ENCODE peak calls at places on chromosomes 6 and 20, in seven cellular contexts. F, S, I, D, X, Z and J are unnamed samples.

GRCh38 chr20:45118028-45118427 is 3.1 kb upstream of the WFDC5 start:
- DNase-seq in F (no peak), S (no peak), I (no peak), D (no peak), X (no peak), Z (no peak), J (no peak)

GRCh38 chr6:158611600-158612041 is 32.9 kb downstream of the DYNLT1 start:
- DNase-seq in F (no peak), S (peak), I (no peak), D (peak), X (no peak), Z (peak), J (no peak)

GRCh38 chr6:154721460-154721859 is 11.8 kb upstream of the SCAF8 start:
- DNase-seq in F (no peak), S (no peak), I (no peak), D (no peak), X (no peak), Z (no peak), J (no peak)

GRCh38 chr6:77633471-77633870 is 19.4 kb upstream of the MEI4 start:
- DNase-seq in F (no peak), S (no peak), I (no peak), D (no peak), X (no peak), Z (no peak), J (no peak)

GRCh38 chr6:38514399-38514798 is 125.3 kb downstream of the BTBD9 start:
- DNase-seq in F (no peak), S (no peak), I (no peak), D (no peak), X (no peak), Z (no peak), J (no peak)

GRCh38 chr6:33692078-33692759 is 19.3 kb downstream of the UQCC2 start:
- DNase-seq in F (no peak), S (peak), I (no peak), D (no peak), X (no peak), Z (peak), J (no peak)

GRCh38 chr6:35754452-35755321 is 17.9 kb downstream of the ARMC12 start:
- DNase-seq in F (no peak), S (no peak), I (no peak), D (no peak), X (no peak), Z (no peak), J (no peak)

GRCh38 chr20:38725458-38725958 is 1.2 kb downstream of the SLC32A1 start:
- DNase-seq in F (no peak), S (no peak), I (peak), D (no peak), X (no peak), Z (no peak), J (no peak)

DNA sequence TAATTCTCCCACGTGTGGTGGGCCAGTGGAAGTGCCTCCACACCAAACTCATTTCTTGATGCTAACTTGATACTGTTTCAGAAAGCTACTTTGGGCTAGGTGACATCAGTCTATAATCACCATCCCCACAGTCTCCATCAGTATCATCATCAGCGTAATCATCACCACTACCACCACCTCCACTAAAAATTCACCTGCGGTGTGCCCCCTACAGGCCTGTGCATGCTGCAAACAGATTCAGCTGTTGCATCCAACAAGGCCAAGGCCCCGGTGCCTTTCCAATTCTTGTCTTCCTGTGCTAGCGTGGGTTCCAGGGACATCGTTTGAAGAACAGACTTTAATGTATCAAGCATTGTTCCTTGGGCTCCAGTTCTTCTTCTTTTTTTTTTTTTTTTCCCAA is 201.3 kb upstream of the EXOC2 start:
- DNase-seq in F (no peak), S (no peak), I (no peak), D (no peak), X (no peak), Z (peak), J (no peak)
- TF ChIP-seq CTCF in F (peak), S (peak), I (no peak), D (no peak), X (peak), Z (peak), J (peak)

DNA sequence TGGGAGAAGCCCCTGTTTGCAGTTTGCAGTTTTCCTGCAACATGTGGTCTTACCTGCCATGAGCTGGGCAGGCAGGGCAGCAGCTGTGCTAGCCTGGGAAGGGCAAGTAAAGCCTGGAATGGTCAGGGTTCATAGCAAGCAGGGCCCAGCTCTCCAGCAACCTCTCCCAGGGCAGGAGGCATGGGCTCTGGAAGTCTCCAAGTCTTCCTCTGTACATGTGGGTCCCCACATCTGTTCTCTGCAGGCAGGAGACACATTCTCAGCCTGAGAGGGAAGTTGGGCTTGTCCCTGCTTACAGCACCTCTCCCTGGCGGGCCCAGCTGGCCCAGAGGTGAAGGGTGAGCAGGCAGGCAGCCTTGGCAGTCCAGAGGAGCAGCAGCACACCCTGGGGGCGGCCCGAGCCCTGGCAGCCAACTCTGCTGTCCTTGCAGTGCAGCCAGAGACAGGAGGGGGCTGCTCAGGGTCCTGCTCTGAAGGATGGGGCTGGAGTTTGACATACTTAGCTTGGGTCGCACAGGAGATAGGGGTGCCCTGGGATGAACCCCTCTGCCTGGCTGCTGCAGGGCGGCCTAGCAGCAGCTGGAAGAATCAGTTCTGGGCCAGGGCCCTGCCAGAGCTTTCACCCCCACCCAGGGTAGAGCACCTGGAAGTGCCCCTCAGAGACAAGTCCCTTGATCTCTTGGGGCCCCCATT is 176.0 kb downstream of the MRPL14 start:
- DNase-seq in F (peak), S (peak), I (peak), D (peak), X (peak), Z (peak), J (peak)
- TF ChIP-seq EZH2phosphoT487 in F (no peak), S (no peak), I (no peak), D (no peak), X (no peak), Z (no peak), J (no peak)

DNA sequence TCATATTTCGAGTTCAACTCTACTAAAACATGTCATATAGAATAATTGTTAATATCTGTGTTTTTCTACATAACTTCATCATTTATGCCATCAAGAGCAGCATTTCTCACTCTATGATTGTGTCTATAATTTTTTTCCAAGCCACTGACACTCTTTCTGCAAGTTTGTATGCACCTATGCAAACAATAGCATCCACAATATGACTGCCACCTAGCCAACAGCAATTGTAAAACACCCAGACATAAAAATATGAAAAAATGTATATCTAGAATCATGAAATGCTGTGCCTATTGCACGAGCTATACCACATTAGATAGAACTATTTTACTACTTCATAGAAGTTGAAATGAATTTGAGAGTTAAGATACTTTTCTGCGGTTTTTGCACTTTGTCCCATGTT is 286.5 kb upstream of the MARCKS start:
- DNase-seq in F (no peak), S (no peak), I (no peak), D (no peak), X (no peak), Z (no peak), J (no peak)
- TF ChIP-seq CTCF in F (peak), S (no peak), I (no peak), D (peak), X (peak), Z (no peak), J (peak)

GRCh38 chr20:50267041-50267865 is 76.6 kb downstream of the CEBPB start:
- DNase-seq in F (peak), S (peak), I (no peak), D (peak), X (no peak), Z (peak), J (no peak)
- TF ChIP-seq EZH2phosphoT487 in F (no peak), S (no peak), I (no peak), D (no peak), X (no peak), Z (no peak), J (no peak)

GRCh38 chr20:20437314-20437713 is 69.4 kb downstream of the INSM1 start:
- DNase-seq in F (no peak), S (no peak), I (no peak), D (no peak), X (no peak), Z (no peak), J (no peak)

GRCh38 chr20:20432618-20433286 is 64.8 kb downstream of the INSM1 start:
- DNase-seq in F (no peak), S (no peak), I (no peak), D (no peak), X (no peak), Z (no peak), J (no peak)

GRCh38 chr20:20436689-20437088 is 68.8 kb downstream of the INSM1 start:
- DNase-seq in F (no peak), S (no peak), I (no peak), D (no peak), X (no peak), Z (no peak), J (no peak)

GRCh38 chr20:20439602-20440001 is 71.7 kb downstream of the INSM1 start:
- DNase-seq in F (no peak), S (no peak), I (no peak), D (no peak), X (no peak), Z (no peak), J (no peak)

GRCh38 chr20:20435453-20435852 is 67.5 kb downstream of the INSM1 start:
- DNase-seq in F (no peak), S (peak), I (no peak), D (no peak), X (no peak), Z (peak), J (no peak)
- TF ChIP-seq CTCF in F (no peak), S (peak), I (no peak), D (no peak), X (no peak), Z (peak), J (peak)

DNA sequence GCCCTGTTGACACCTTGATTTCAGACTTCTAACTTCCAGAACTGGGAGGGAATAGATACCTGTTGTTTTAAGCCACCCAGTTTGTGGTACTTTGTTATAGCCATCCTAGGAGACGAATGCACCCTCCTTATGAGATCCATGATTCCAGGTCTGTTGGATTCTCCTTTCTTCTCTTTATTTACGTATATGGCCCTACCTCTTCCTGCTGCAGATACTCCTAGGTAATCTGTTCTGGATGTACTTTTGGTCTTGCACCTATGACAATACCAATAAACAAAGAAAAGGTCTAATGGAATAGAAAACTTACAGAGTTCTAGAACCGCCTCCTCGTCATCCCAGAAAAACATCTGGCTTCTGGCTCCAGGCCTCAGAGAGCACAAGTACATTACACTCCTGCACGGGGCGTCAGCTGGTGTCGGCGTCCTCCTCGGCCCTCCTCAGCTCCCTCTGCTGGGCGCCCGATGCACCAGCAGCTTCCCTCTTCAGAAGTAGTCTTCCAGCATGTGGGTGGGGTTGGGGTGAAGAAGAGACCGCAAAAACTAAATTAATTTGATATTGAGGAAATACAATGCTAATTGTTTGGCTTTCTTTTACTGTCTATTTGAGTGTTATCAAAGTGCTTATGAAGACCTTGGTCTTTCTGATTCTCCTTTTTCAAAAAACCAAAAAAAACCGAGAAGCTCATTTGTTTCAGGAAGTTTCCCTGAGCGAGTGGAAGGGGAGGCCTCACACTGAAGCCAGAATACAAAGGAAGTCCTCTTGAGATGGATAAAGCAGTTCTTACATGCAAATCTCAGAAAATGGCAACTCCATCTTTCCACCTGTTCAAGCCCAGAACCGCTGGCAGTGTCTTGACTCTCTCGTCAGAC is 9.7 kb upstream of the ATXN1 start:
- DNase-seq in F (peak), S (peak), I (peak), D (peak), X (peak), Z (peak), J (peak)
- TF ChIP-seq EZH2phosphoT487 in F (no peak), S (no peak), I (no peak), D (no peak), X (no peak), Z (no peak), J (no peak)

GRCh38 chr6:13765570-13765969 is 48.8 kb downstream of the MCUR1 start:
- DNase-seq in F (no peak), S (no peak), I (no peak), D (no peak), X (no peak), Z (no peak), J (no peak)

GRCh38 chr6:13769034-13769654 is 45.2 kb downstream of the MCUR1 start:
- DNase-seq in F (no peak), S (no peak), I (no peak), D (no peak), X (no peak), Z (no peak), J (no peak)

GRCh38 chr6:13764996-13765395 is 49.4 kb downstream of the MCUR1 start:
- DNase-seq in F (no peak), S (no peak), I (no peak), D (no peak), X (no peak), Z (no peak), J (no peak)

GRCh38 chr6:13766201-13766634 is 48.1 kb downstream of the MCUR1 start:
- DNase-seq in F (peak), S (no peak), I (no peak), D (peak), X (no peak), Z (no peak), J (no peak)

DNA sequence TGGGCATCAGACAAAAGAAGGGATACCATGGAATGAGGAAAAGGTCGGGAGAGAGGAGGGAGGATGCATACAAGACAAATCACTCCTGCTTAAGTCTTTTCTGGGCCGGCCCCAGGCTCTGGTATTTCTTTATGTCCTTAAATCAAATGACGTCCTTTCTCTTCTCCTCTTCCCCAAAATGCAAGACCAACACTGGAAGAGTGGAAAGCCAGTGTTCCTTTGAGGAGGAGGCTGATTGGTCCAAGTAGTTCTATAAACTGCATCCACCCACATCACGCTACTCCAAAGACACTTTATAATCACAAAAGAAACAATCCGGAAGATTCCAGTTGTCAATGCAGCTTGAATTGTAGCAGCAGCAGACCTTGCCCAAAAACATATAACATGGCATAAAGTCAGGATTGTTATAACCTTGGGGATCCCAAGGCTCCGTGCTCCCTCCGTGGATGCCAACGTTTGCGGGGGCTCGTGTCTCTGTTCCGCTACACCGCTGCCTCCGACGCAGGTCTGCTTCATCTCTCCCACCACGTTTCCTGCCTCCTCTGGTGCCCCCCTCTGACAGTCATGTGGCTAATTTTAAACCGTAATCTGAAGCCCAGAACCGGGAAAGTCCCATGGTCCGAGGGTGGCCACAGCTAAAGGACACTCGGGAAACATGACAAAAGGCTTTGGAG is 47.1 kb downstream of the MCUR1 start:
- DNase-seq in F (no peak), S (peak), I (no peak), D (peak), X (peak), Z (peak), J (no peak)
- TF ChIP-seq CTCF in F (no peak), S (no peak), I (no peak), D (no peak), X (no peak), Z (peak), J (no peak)

GRCh38 chr6:104908031-104908430 is 48.3 kb upstream of the HACE1 start:
- DNase-seq in F (no peak), S (no peak), I (no peak), D (no peak), X (no peak), Z (no peak), J (no peak)
- TF ChIP-seq EZH2phosphoT487 in F (no peak), S (no peak), I (no peak), D (no peak), X (no peak), Z (no peak), J (no peak)

GRCh38 chr6:68473433-68474210 is 161.5 kb upstream of the ADGRB3 start:
- DNase-seq in F (no peak), S (no peak), I (no peak), D (peak), X (peak), Z (no peak), J (no peak)

DNA sequence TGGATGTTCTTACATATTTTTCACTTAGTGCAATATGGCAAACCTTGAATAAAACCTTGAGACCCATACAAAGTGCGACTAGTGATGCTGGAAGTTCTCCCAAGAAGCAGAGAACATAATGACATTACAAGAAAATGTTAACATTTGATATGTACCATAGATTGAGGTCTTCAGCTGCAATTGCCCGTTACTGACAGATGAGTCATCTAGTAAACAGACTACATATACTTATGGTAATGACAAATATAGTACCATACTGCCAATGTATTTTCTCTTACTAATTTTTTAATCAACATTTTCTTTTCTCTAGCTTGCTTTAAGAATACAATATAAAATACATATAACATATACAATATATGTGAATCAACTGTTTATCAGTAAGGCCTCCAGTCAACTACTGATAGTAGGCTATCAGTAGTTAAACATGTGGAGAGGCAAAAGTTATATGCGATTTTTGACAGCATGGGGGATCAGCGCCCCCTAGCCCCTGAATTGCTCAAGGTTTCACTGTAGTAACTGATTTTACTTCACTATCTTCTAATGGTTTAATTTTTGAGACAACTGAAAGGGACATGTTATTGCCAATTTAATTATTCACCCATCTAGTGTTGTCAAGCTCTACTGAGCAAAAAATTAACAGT is 166.7 kb upstream of the ADGRB3 start:
- DNase-seq in F (no peak), S (no peak), I (no peak), D (no peak), X (no peak), Z (peak), J (peak)
- TF ChIP-seq CTCF in F (no peak), S (peak), I (no peak), D (peak), X (peak), Z (peak), J (peak)